ENCODE peak calls at places on chromosomes 12 and 14, in seven cellular contexts. Q, Y, O, Z, R, J and M are unnamed samples.

GRCh38 chr12:29039013-29039412 is 110.1 kb upstream of the FAR2 start:
- DNase-seq in Q (no peak), Y (no peak), O (no peak), Z (no peak), R (no peak), J (no peak), M (peak)

GRCh38 chr12:70077441-70077840 is 165.8 kb upstream of the CNOT2 start:
- DNase-seq in Q (no peak), Y (no peak), O (no peak), Z (no peak), R (no peak), J (no peak), M (no peak)

GRCh38 chr12:56257491-56258067 is 605 bp downstream of the ANKRD52 start:
- DNase-seq in Q (peak), Y (peak), O (no peak), Z (peak), R (no peak), J (no peak), M (no peak)

GRCh38 chr14:65783576-65783975 is 371.0 kb downstream of the FUT8 start:
- DNase-seq in Q (no peak), Y (no peak), O (no peak), Z (no peak), R (no peak), J (no peak), M (no peak)

GRCh38 chr12:116717466-116718457 is 20.1 kb downstream of the SPRING1 start:
- DNase-seq in Q (no peak), Y (no peak), O (no peak), Z (no peak), R (no peak), J (no peak), M (no peak)

GRCh38 chr12:132491349-132491663 is 1.4 kb downstream of the FBRSL1 start:
- DNase-seq in Q (no peak), Y (no peak), O (no peak), Z (peak), R (no peak), J (no peak), M (no peak)

GRCh38 chr14:58107947-58108552 is 44.0 kb downstream of the ARMH4 start:
- DNase-seq in Q (peak), Y (peak), O (no peak), Z (peak), R (peak), J (no peak), M (peak)

GRCh38 chr14:100683578-100683977 is 43.1 kb upstream of the DLK1 start:
- DNase-seq in Q (no peak), Y (no peak), O (no peak), Z (no peak), R (no peak), J (no peak), M (no peak)

GRCh38 chr14:39320318-39320717 is 86.6 kb downstream of the MIA2 start:
- DNase-seq in Q (no peak), Y (no peak), O (no peak), Z (no peak), R (no peak), J (no peak), M (no peak)

GRCh38 chr14:91774138-91775096 is 42.5 kb upstream of the CATSPERB start:
- DNase-seq in Q (no peak), Y (no peak), O (no peak), Z (no peak), R (no peak), J (no peak), M (no peak)

GRCh38 chr14:24677956-24678355 is 44.0 kb upstream of the GZMB start:
- DNase-seq in Q (no peak), Y (no peak), O (no peak), Z (no peak), R (no peak), J (no peak), M (no peak)

GRCh38 chr14:95134304-95134933 is 22.9 kb downstream of the DICER1 start:
- DNase-seq in Q (peak), Y (no peak), O (no peak), Z (no peak), R (no peak), J (no peak), M (peak)

GRCh38 chr14:100332797-100333196 is 9.7 kb downstream of the SLC25A47 start:
- DNase-seq in Q (no peak), Y (no peak), O (no peak), Z (no peak), R (no peak), J (no peak), M (no peak)

GRCh38 chr14:59475709-59476108 is 8.5 kb downstream of the L3HYPDH start:
- DNase-seq in Q (no peak), Y (no peak), O (no peak), Z (no peak), R (no peak), J (no peak), M (no peak)

GRCh38 chr12:46571593-46571992 is 199.0 kb upstream of the SLC38A2 start:
- DNase-seq in Q (no peak), Y (no peak), O (no peak), Z (no peak), R (no peak), J (no peak), M (no peak)
- TF ChIP-seq POLR2AphosphoS5 in Q (no peak), Y (no peak), O (no peak), Z (no peak), R (no peak), J (no peak), M (no peak)

DNA sequence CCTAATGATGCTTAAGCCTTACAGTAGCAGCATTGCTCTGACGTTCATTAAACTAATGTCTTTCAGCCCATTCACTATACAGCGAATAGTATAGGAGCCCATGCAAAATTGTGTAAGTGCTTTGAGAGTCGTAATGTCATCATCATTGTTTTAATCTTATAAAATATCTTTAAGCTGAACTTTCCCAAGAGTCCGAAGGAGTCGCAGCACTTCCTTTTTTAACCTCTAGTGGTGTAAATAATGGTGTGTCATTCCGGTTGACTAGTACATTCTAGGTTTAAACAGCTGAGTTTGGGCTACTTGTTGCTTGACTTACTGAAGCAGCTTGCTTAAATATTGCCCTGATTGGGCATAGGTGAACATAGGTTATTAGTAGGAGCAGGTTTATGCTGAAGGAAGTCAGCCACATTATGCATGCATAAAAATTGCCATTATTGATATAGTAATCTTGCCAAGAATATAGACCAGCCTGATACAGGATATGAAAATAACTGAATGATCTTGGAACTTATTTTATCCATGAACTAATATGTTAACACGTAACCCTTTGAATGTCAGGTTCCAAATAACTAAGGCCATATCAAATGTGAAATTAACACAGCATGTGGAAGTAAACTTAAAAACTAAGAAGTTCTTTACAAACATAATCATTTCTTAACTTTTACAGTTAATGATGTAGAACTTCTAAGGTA is 2.6 kb downstream of the WNK1 start:
- DNase-seq in Q (peak), Y (peak), O (no peak), Z (peak), R (no peak), J (no peak), M (no peak)
- H3K9ac ChIP-seq in Q (peak), Y (peak), O (peak), Z (peak), R (peak), J (no peak), M (peak)

DNA sequence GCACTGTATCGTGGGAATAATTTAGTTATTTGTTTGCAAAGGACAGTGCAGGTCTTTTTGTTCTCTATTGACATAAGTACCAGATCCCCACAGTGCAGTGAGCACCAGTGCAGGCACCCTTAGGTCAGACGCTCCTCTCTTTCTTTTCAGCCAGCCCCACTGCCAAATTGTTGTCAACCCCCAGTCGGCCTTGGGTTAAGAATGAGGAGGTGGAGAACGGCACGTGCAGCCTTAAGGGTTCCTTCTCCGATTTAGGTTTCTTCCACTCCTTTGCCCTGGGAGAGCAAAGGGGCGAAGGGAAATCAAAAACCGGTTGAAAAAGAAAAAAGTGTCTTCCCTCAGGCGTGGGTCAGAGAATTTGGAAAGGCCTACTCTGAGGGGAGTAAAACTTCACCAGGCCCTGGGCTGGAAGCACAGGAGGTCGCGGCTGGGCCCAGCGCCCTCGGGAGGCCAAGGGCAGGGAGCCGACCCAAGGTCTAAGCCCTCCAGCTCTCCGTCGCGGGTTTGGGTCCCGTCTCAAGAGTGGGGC is 4.3 kb downstream of the PAX9 start:
- DNase-seq in Q (no peak), Y (no peak), O (no peak), Z (no peak), R (no peak), J (no peak), M (no peak)
- TF ChIP-seq EZH2 in Q (no peak), Y (no peak), O (no peak), Z (no peak), R (no peak), J (no peak), M (no peak)

GRCh38 chr12:51401486-51401885 is 10.3 kb upstream of the GALNT6 start:
- DNase-seq in Q (no peak), Y (no peak), O (no peak), Z (no peak), R (no peak), J (no peak), M (no peak)

GRCh38 chr12:51401020-51401419 is 9.8 kb upstream of the GALNT6 start:
- DNase-seq in Q (no peak), Y (no peak), O (no peak), Z (no peak), R (no peak), J (no peak), M (no peak)

GRCh38 chr12:51397670-51398069 is 6.5 kb upstream of the GALNT6 start:
- DNase-seq in Q (no peak), Y (no peak), O (no peak), Z (no peak), R (no peak), J (no peak), M (no peak)

GRCh38 chr12:51401900-51402299 is 10.7 kb upstream of the GALNT6 start:
- DNase-seq in Q (no peak), Y (no peak), O (no peak), Z (no peak), R (no peak), J (no peak), M (no peak)

GRCh38 chr12:51399893-51400292 is 8.7 kb upstream of the GALNT6 start:
- DNase-seq in Q (no peak), Y (no peak), O (no peak), Z (peak), R (no peak), J (no peak), M (no peak)
- TF ChIP-seq POLR2AphosphoS5 in Q (no peak), Y (no peak), O (no peak), Z (no peak), R (no peak), J (no peak), M (no peak)

GRCh38 chr14:61321385-61322010 is at the start of gene PRKCH:
- DNase-seq in Q (peak), Y (peak), O (no peak), Z (peak), R (peak), J (peak), M (no peak)
- H3K9ac ChIP-seq in Q (peak), Y (peak), O (peak), Z (peak), R (peak), J (no peak), M (no peak)

DNA sequence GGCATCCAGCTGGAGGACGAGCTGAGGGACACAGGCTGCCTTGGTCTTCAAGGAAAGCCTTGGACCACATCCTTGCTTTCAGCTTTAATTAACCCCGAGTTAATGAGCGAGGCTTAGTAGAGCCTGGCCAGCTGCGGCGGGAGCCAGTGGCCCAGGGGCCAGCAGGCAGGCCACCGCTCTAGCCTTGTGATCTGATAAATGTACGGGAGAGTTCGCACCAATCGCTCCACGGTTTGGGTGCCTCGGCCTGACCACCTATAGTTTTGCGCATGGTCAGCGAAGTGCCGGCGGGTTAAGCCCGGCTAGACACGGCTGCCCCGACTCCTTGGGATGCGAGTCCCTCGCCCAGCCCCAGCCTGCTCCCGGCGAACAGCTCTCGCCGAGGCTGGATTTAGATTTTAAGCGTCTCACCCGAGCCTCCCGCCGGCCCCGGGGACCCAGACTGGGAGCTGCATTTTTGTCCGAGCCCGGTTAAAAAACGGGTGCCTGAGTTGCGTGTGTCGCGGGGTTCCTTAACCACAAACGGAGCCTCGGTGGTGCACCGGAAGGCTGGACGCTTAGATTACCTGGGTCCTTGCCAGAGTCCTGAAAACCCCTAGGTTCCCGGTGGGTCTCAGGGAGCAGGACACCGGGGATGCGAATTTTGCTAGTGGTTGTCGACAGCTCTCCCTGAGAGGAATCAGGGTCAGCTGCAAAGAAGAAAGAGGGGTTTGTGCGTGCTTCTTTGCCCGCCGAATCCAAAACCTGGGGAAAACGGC is 2.9 kb upstream of the HOXC12 start:
- DNase-seq in Q (no peak), Y (no peak), O (no peak), Z (no peak), R (no peak), J (no peak), M (no peak)
- TF ChIP-seq EZH2 in Q (peak), Y (no peak), O (peak), Z (no peak), R (no peak), J (peak), M (no peak)

GRCh38 chr12:130953783-130954543 is at the start of gene ADGRD1:
- DNase-seq in Q (no peak), Y (no peak), O (no peak), Z (no peak), R (no peak), J (no peak), M (no peak)
- TF ChIP-seq POLR2AphosphoS5 in Q (no peak), Y (no peak), O (peak), Z (peak), R (no peak), J (no peak), M (no peak)

GRCh38 chr14:32561520-32561919 is 232.4 kb downstream of the AKAP6 start:
- DNase-seq in Q (no peak), Y (no peak), O (no peak), Z (no peak), R (no peak), J (no peak), M (no peak)

GRCh38 chr14:32564591-32564990 is 235.5 kb downstream of the AKAP6 start:
- DNase-seq in Q (peak), Y (no peak), O (no peak), Z (no peak), R (no peak), J (no peak), M (peak)

GRCh38 chr14:32559595-32559994 is 230.5 kb downstream of the AKAP6 start:
- DNase-seq in Q (no peak), Y (no peak), O (no peak), Z (no peak), R (no peak), J (no peak), M (no peak)

GRCh38 chr14:32560213-32560857 is 231.2 kb downstream of the AKAP6 start:
- DNase-seq in Q (peak), Y (peak), O (no peak), Z (peak), R (peak), J (no peak), M (peak)

GRCh38 chr14:32559048-32559447 is 229.9 kb downstream of the AKAP6 start:
- DNase-seq in Q (no peak), Y (no peak), O (no peak), Z (no peak), R (no peak), J (no peak), M (no peak)
- H3K9ac ChIP-seq in Q (no peak), Y (no peak), O (no peak), Z (no peak), R (no peak), J (no peak), M (no peak)